ENCODE peak calls at places on chromosomes 6 and 20, in seven cellular contexts. Z is GM10248, O is A549, K is ovary, J is sigmoid colon, I is NCI-H446, X is tibial nerve. F is an unnamed sample.

GRCh38 chr6:78390066-78390465 is 477.3 kb upstream of the IRAK1BP1 start:
- DNase-seq in Z (no peak), O (no peak), K (no peak), J (no peak), I (no peak), X (no peak), F (no peak)

GRCh38 chr20:1130849-1131248 is 12.4 kb downstream of the PSMF1 start:
- DNase-seq in Z (peak; percentile 34), O (no peak), K (no peak), J (no peak), I (no peak), X (no peak), F (peak; percentile 74)

GRCh38 chr6:1313755-1314503 is 2.0 kb downstream of the FOXQ1 start:
- DNase-seq in Z (no peak), O (peak; percentile 59), K (no peak), J (no peak), I (no peak), X (no peak), F (peak; percentile 86)

GRCh38 chr6:3230275-3231212 is 3.1 kb upstream of the TUBB2B start:
- DNase-seq in Z (no peak), O (no peak), K (no peak), J (no peak), I (peak; percentile 75), X (no peak), F (no peak)

GRCh38 chr20:63309261-63310071 is 16.5 kb downstream of the COL20A1 start:
- DNase-seq in Z (peak; percentile 69), O (peak; percentile 45), K (peak; percentile 44), J (no peak), I (peak; percentile 46), X (no peak), F (no peak)

GRCh38 chr20:53581444-53582311 is 12.0 kb downstream of the ZNF217 start:
- DNase-seq in Z (no peak), O (no peak), K (no peak), J (no peak), I (no peak), X (no peak), F (peak; percentile 63)

GRCh38 chr6:125789576-125790402 is 971 bp upstream of the NCOA7 start:
- DNase-seq in Z (peak; percentile 35), O (peak; percentile 62), K (peak; percentile 59), J (peak; percentile 89), I (peak; percentile 65), X (no peak), F (peak; percentile 74)

GRCh38 chr20:16295534-16295933 is 277.7 kb downstream of the KIF16B start:
- DNase-seq in Z (no peak), O (no peak), K (no peak), J (no peak), I (no peak), X (no peak), F (no peak)

GRCh38 chr6:75345413-75345812 is 60.8 kb upstream of the TMEM30A start:
- DNase-seq in Z (no peak), O (no peak), K (no peak), J (no peak), I (no peak), X (no peak), F (no peak)

GRCh38 chr6:110446405-110446804 is 30.0 kb downstream of the SLC22A16 start:
- DNase-seq in Z (no peak), O (no peak), K (no peak), J (no peak), I (no peak), X (no peak), F (no peak)

GRCh38 chr6:56957856-56958255 is 2.9 kb downstream of the BEND6 start:
- DNase-seq in Z (no peak), O (no peak), K (no peak), J (no peak), I (no peak), X (no peak), F (no peak)

GRCh38 chr6:6920114-6920983 is 187.4 kb upstream of the RREB1 start:
- DNase-seq in Z (no peak), O (no peak), K (no peak), J (no peak), I (no peak), X (no peak), F (no peak)

GRCh38 chr6:73985891-73986290 is 289.9 kb downstream of the CD109 start:
- DNase-seq in Z (no peak), O (peak; percentile 24), K (no peak), J (no peak), I (peak; percentile 0), X (no peak), F (no peak)

GRCh38 chr6:5732496-5732895 is 274.2 kb downstream of the NRN1 start:
- DNase-seq in Z (no peak), O (no peak), K (no peak), J (no peak), I (no peak), X (no peak), F (no peak)

GRCh38 chr6:21186479-21187055 is 407.0 kb upstream of the SOX4 start:
- DNase-seq in Z (no peak), O (no peak), K (no peak), J (no peak), I (no peak), X (no peak), F (no peak)

GRCh38 chr6:85364354-85364753 is 85.5 kb upstream of the NT5E start:
- DNase-seq in Z (no peak), O (peak; percentile 36), K (no peak), J (no peak), I (no peak), X (no peak), F (no peak)

GRCh38 chr6:100177956-100178355 is 183.9 kb upstream of the MCHR2 start:
- DNase-seq in Z (no peak), O (no peak), K (no peak), J (no peak), I (no peak), X (no peak), F (no peak)

GRCh38 chr6:160139420-160139851 is 17.8 kb downstream of the SLC22A1 start:
- DNase-seq in Z (no peak), O (peak; percentile 62), K (peak; percentile 70), J (peak; percentile 74), I (peak; percentile 52), X (no peak), F (peak; percentile 49)

GRCh38 chr20:35174458-35175216 is 2.8 kb downstream of the PROCR start:
- DNase-seq in Z (peak; percentile 10), O (peak; percentile 37), K (no peak), J (no peak), I (no peak), X (no peak), F (no peak)

GRCh38 chr6:94478178-94479140 is 1059.1 kb upstream of the EPHA7 start:
- DNase-seq in Z (no peak), O (no peak), K (no peak), J (no peak), I (peak; percentile 71), X (no peak), F (no peak)

GRCh38 chr6:6966127-6966526 is 141.6 kb upstream of the RREB1 start:
- DNase-seq in Z (no peak), O (no peak), K (no peak), J (no peak), I (no peak), X (no peak), F (no peak)

GRCh38 chr20:54512694-54513093 is 37.3 kb downstream of the DOK5 start:
- DNase-seq in Z (no peak), O (no peak), K (no peak), J (no peak), I (no peak), X (no peak), F (no peak)

GRCh38 chr6:169225131-169225576 is 28.5 kb downstream of the THBS2 start:
- DNase-seq in Z (no peak), O (no peak), K (peak; percentile 45), J (peak; percentile 50), I (no peak), X (no peak), F (no peak)

GRCh38 chr6:166595061-166595780 is 8.7 kb upstream of the RAMACL start:
- DNase-seq in Z (no peak), O (no peak), K (no peak), J (no peak), I (no peak), X (no peak), F (no peak)

GRCh38 chr6:90989763-90990162 is 402.9 kb upstream of the MAP3K7 start:
- DNase-seq in Z (no peak), O (no peak), K (no peak), J (no peak), I (no peak), X (no peak), F (no peak)

GRCh38 chr6:44122821-44123220 is 4.4 kb downstream of the MRPL14 start:
- DNase-seq in Z (no peak), O (no peak), K (no peak), J (no peak), I (no peak), X (no peak), F (no peak)

GRCh38 chr6:147135211-147135672 is 69.0 kb upstream of the STXBP5 start:
- DNase-seq in Z (no peak), O (peak; percentile 66), K (no peak), J (no peak), I (no peak), X (no peak), F (no peak)

GRCh38 chr6:4794140-4794707 is 18.0 kb downstream of the CDYL start:
- DNase-seq in Z (no peak), O (peak; percentile 60), K (no peak), J (no peak), I (peak; percentile 59), X (no peak), F (no peak)

GRCh38 chr20:59395729-59396128 is 95.3 kb downstream of the EDN3 start:
- DNase-seq in Z (no peak), O (no peak), K (no peak), J (no peak), I (no peak), X (no peak), F (no peak)

F was measured in upper lobe of right lung.